ENCODE peak calls at places on chromosomes 4 and X, in eight cellular contexts. C is stomach; O is CD8-positive, alpha-beta memory T cell; E is tibial artery; F is GM23248; G is aorta; S is body of pancreas; V is left ventricle myocardium inferior. Y is an unnamed sample. For H3K36me3, the result is how much of the 10 kb centered on the place peaks cover.

GRCh38 chr4:26583538-26583864 is 383 bp upstream of the TBC1D19 start:
- DNase-seq in C (no peak), O (no peak), E (no peak), F (no peak), G (no peak), S (no peak), V (no peak), Y (no peak)

GRCh38 chrX:36431819-36432218 is 512.3 kb downstream of the CFAP47 start:
- DNase-seq in C (no peak), O (no peak), E (no peak), F (peak), G (no peak), S (no peak), V (no peak), Y (no peak)

GRCh38 chr4:17376205-17376604 is 135.7 kb downstream of the QDPR start:
- DNase-seq in C (no peak), O (no peak), E (no peak), F (peak), G (no peak), S (no peak), V (no peak), Y (no peak)

GRCh38 chr4:55255171-55255570 is 90.9 kb upstream of the SRD5A3 start:
- DNase-seq in C (no peak), O (no peak), E (no peak), F (peak), G (no peak), S (no peak), V (no peak), Y (no peak)

GRCh38 chr4:154495867-154496266 is 4.3 kb upstream of the DCHS2 start:
- DNase-seq in C (no peak), O (no peak), E (no peak), F (no peak), G (no peak), S (no peak), V (no peak), Y (no peak)

GRCh38 chr4:92231511-92231910 is 72.3 kb upstream of the GRID2 start:
- DNase-seq in C (no peak), O (no peak), E (no peak), F (no peak), G (no peak), S (no peak), V (no peak), Y (no peak)

GRCh38 chr4:37439809-37440518 is 195.4 kb downstream of the NWD2 start:
- DNase-seq in C (no peak), O (no peak), E (no peak), F (no peak), G (no peak), S (no peak), V (no peak), Y (no peak)

GRCh38 chr4:165415910-165416309 is 37.1 kb downstream of the CPE start:
- DNase-seq in C (no peak), O (no peak), E (no peak), F (no peak), G (no peak), S (no peak), V (no peak), Y (no peak)

GRCh38 chr4:69377562-69377961 is 97.3 kb downstream of the UGT2B28 start:
- DNase-seq in C (no peak), O (no peak), E (no peak), F (no peak), G (peak), S (no peak), V (no peak), Y (no peak)

GRCh38 chrX:53071604-53072417 is 10.4 kb upstream of the TSPYL2 start:
- DNase-seq in C (peak), O (peak), E (peak), F (peak), G (no peak), S (peak), V (peak), Y (peak)

GRCh38 chr4:88807499-88807898 is 109.9 kb upstream of the NAP1L5 start:
- DNase-seq in C (no peak), O (no peak), E (no peak), F (no peak), G (no peak), S (no peak), V (no peak), Y (no peak)

GRCh38 chr4:102036619-102037376 is 246.3 kb downstream of the BANK1 start:
- DNase-seq in C (no peak), O (no peak), E (no peak), F (peak), G (no peak), S (peak), V (no peak), Y (peak)

GRCh38 chrX:137982791-137983190 is 416.9 kb downstream of the ZIC3 start:
- DNase-seq in C (no peak), O (no peak), E (no peak), F (no peak), G (no peak), S (no peak), V (no peak), Y (no peak)

GRCh38 chr4:37812713-37813112 is 13.8 kb upstream of the PGM2 start:
- DNase-seq in C (no peak), O (no peak), E (no peak), F (peak), G (no peak), S (no peak), V (no peak), Y (no peak)

GRCh38 chr4:26217961-26218676 is 102.7 kb upstream of the RBPJ start:
- DNase-seq in C (no peak), O (no peak), E (peak), F (peak), G (no peak), S (peak), V (no peak), Y (no peak)

GRCh38 chr4:176380352-176381157 is 60.8 kb downstream of the SPCS3 start:
- DNase-seq in C (no peak), O (no peak), E (no peak), F (no peak), G (no peak), S (no peak), V (no peak), Y (no peak)

GRCh38 chr4:168409089-168409801 is 71.0 kb downstream of the DDX60L start:
- DNase-seq in C (no peak), O (no peak), E (no peak), F (peak), G (no peak), S (no peak), V (no peak), Y (no peak)

GRCh38 chr4:145820407-145820806 is 118.2 kb downstream of the ZNF827 start:
- DNase-seq in C (no peak), O (no peak), E (no peak), F (peak), G (no peak), S (no peak), V (no peak), Y (no peak)

GRCh38 chr4:6112606-6113290 is 87.6 kb downstream of the JAKMIP1 start:
- DNase-seq in C (peak), O (no peak), E (no peak), F (no peak), G (no peak), S (no peak), V (no peak), Y (no peak)

GRCh38 chrX:28719620-28720019 is 132.4 kb downstream of the IL1RAPL1 start:
- DNase-seq in C (no peak), O (no peak), E (no peak), F (no peak), G (no peak), S (no peak), V (no peak), Y (no peak)
- H3K36me3 ChIP-seq in C (under half), O (under half), E (under half), F (under half), G (under half), S (under half), V (under half), Y (under half)

DNA sequence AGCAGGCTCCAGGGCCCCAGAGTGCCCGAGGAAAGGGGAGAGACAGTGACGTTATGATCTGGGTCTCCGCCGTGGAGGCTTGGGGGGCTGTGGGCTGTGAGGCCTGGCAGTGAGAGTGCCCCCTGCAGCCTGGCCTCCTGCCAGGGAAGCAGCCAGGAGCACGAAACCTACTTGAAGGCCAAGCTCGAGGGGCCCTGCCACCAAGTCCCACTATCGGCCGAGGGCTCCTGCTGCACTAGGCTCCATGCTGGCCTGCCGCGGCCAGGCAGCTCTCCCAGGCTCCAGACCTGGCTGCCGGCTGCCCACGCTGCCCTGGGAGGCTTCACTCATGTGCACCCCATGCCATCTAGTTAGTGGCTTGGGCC is 18.7 kb downstream of the FLNA start:
- DNase-seq in C (no peak), O (no peak), E (no peak), F (no peak), G (no peak), S (no peak), V (peak), Y (no peak)
- H3K36me3 ChIP-seq in C (half or more), O (half or more), E (half or more), F (under half), G (under half), S (under half), V (half or more), Y (under half)

GRCh38 chr4:149279790-149280189 is 535.9 kb downstream of the IQCM start:
- DNase-seq in C (no peak), O (no peak), E (no peak), F (peak), G (no peak), S (no peak), V (no peak), Y (no peak)

GRCh38 chr4:149279331-149279730 is 536.3 kb downstream of the IQCM start:
- DNase-seq in C (no peak), O (no peak), E (no peak), F (no peak), G (no peak), S (no peak), V (no peak), Y (no peak)

DNA sequence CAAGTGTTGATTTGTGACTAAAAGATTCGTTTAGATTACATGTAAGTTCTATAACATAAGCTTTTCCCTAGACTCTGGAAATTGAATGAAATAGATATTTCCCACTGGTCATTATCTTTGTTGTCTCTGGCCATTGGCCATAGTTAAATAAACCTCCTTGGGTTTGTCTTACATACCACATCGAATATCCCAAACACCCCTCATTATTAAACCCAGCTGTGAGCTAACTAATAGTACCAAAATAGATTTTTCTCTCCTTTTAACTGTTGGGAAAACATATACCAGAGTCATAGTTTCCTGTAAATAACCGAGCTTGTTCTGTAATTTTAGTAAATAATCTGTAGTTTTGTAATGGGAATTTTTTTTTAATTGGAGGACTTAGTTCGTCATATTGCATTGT is 534.8 kb downstream of the IQCM start:
- DNase-seq in C (no peak), O (no peak), E (no peak), F (no peak), G (no peak), S (no peak), V (no peak), Y (no peak)
- H3K36me3 ChIP-seq in C (under half), O (under half), E (under half), F (under half), G (under half), S (under half), V (under half), Y (under half)

GRCh38 chr4:8453957-8454356 is 13.4 kb downstream of the TRMT44 start:
- DNase-seq in C (no peak), O (no peak), E (no peak), F (no peak), G (no peak), S (peak), V (no peak), Y (no peak)

GRCh38 chr4:8459867-8460453 is 19.4 kb downstream of the TRMT44 start:
- DNase-seq in C (no peak), O (no peak), E (no peak), F (no peak), G (no peak), S (no peak), V (no peak), Y (no peak)

GRCh38 chr4:8461086-8461485 is 20.5 kb downstream of the TRMT44 start:
- DNase-seq in C (no peak), O (no peak), E (no peak), F (no peak), G (no peak), S (no peak), V (no peak), Y (no peak)

GRCh38 chr4:8461616-8462015 is 21.0 kb downstream of the TRMT44 start:
- DNase-seq in C (no peak), O (no peak), E (no peak), F (no peak), G (no peak), S (no peak), V (no peak), Y (no peak)

DNA sequence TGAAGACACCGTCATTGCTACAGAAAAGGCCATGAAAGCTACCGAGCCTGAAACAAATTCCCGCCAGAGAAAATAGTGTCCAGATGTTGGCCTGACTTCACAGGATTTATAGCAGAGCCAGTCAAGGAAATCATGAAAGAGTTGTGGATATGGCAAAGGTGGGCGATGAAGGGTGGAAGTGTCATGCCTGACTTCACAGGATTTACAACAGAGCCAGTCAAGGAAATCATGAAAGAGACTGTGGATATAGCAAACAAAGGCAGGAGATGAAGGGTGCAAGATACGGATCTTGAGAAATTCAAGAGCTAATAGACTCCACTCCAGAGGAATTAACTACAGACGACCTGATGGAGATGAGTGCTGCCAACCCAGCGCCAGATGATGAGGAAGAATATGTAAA is 17.1 kb downstream of the TRMT44 start:
- DNase-seq in C (no peak), O (no peak), E (no peak), F (no peak), G (no peak), S (no peak), V (no peak), Y (no peak)
- H3K36me3 ChIP-seq in C (half or more), O (under half), E (half or more), F (under half), G (under half), S (under half), V (half or more), Y (under half)

DNA sequence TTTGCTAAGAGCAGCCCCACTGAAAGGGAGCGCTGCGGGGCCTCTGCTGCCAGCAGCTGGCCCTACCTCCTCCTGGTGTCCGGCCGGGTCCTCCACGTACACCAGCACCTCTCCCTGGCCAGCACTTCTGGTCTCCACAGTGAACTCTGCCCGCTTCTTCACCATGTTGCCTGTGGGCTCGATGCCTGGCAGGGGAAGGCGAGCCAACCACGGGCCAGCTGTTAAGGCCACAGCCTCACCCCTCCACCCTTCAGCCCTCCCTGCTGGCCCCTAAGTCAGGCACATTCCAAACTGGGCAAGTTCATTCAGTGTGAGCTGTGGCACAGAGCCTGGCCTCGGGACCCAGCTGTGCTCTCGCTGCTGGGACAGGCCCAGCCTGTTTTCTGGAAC is 7.8 kb downstream of the FLNA start:
- DNase-seq in C (no peak), O (no peak), E (no peak), F (peak), G (no peak), S (no peak), V (peak), Y (peak)
- H3K36me3 ChIP-seq in C (half or more), O (under half), E (half or more), F (under half), G (under half), S (under half), V (half or more), Y (under half)

DNA sequence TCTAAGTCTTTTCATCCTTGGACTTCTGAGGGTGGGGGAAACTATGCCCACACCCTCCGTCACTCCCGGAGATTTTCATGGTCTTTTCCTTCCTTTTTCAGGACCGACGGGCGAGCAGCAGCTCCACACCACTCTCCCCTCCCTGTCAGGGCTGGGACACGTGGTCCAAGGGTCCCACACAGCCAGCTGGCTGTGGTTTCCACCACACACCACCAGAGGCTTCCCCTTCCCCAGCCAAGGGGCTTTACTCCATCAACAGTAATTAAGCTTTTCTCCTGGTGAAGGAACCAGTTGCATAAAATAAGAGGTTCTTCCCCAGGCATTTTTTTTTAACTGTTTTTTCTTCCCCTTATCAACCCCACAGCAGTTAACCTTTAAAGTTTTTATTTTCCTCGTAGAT is 453.9 kb downstream of the GPAT3 start:
- DNase-seq in C (no peak), O (no peak), E (no peak), F (no peak), G (no peak), S (no peak), V (no peak), Y (no peak)
- H3K36me3 ChIP-seq in C (under half), O (under half), E (under half), F (under half), G (under half), S (under half), V (under half), Y (under half)

GRCh38 chr4:113505057-113505456 is 256.5 kb downstream of the CAMK2D start:
- DNase-seq in C (no peak), O (no peak), E (no peak), F (no peak), G (no peak), S (no peak), V (no peak), Y (no peak)
- H3K36me3 ChIP-seq in C (under half), O (under half), E (under half), F (under half), G (under half), S (under half), V (under half), Y (under half)

GRCh38 chr4:79022529-79022928 is 83.3 kb upstream of the PAQR3 start:
- DNase-seq in C (no peak), O (no peak), E (no peak), F (no peak), G (peak), S (no peak), V (no peak), Y (no peak)

GRCh38 chr4:79030973-79031372 is 91.7 kb upstream of the PAQR3 start:
- DNase-seq in C (no peak), O (no peak), E (no peak), F (no peak), G (no peak), S (no peak), V (no peak), Y (no peak)

GRCh38 chr4:79024371-79024770 is 85.1 kb upstream of the PAQR3 start:
- DNase-seq in C (no peak), O (no peak), E (no peak), F (no peak), G (no peak), S (no peak), V (no peak), Y (no peak)

GRCh38 chr4:79025170-79025569 is 85.9 kb upstream of the PAQR3 start:
- DNase-seq in C (no peak), O (no peak), E (no peak), F (no peak), G (no peak), S (peak), V (no peak), Y (no peak)

DNA sequence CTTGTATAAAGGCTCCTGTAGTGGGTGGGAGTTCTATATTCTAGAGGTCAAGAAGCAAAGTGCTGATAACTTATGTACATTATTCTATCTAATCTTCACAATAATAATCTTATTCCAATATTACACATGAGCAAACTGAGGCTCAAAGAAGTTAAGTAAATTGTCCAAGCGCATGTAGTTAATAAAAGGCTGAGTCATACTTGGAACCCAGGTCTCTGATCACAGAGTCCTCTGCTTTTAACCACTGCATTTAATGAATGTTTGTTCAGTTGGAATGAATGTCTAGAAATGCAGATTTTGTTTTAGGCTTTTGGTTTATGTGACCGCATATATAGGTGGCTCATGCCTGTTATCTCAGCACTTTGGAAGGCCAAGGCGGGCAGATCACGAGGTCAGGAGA is 88.4 kb upstream of the PAQR3 start:
- DNase-seq in C (no peak), O (no peak), E (no peak), F (no peak), G (no peak), S (no peak), V (no peak), Y (no peak)
- H3K36me3 ChIP-seq in C (under half), O (under half), E (under half), F (under half), G (under half), S (under half), V (under half), Y (under half)

GRCh38 chr4:150909116-150909515 is 106.0 kb downstream of the LRBA start:
- DNase-seq in C (no peak), O (no peak), E (no peak), F (no peak), G (no peak), S (no peak), V (no peak), Y (no peak)
- H3K36me3 ChIP-seq in C (half or more), O (under half), E (under half), F (under half), G (under half), S (under half), V (under half), Y (under half)

GRCh38 chr4:770022-770421 is 55.9 kb downstream of the CPLX1 start:
- DNase-seq in C (no peak), O (no peak), E (no peak), F (peak), G (no peak), S (no peak), V (no peak), Y (no peak)

GRCh38 chr4:773214-773613 is 52.7 kb downstream of the CPLX1 start:
- DNase-seq in C (no peak), O (no peak), E (no peak), F (no peak), G (no peak), S (no peak), V (no peak), Y (no peak)

GRCh38 chr4:771464-771863 is 54.5 kb downstream of the CPLX1 start:
- DNase-seq in C (no peak), O (no peak), E (no peak), F (no peak), G (no peak), S (no peak), V (peak), Y (no peak)

GRCh38 chr4:772118-772517 is 53.8 kb downstream of the CPLX1 start:
- DNase-seq in C (no peak), O (no peak), E (no peak), F (no peak), G (no peak), S (no peak), V (no peak), Y (no peak)

GRCh38 chr4:772776-773175 is 53.2 kb downstream of the CPLX1 start:
- DNase-seq in C (no peak), O (no peak), E (no peak), F (no peak), G (no peak), S (no peak), V (no peak), Y (no peak)
- H3K36me3 ChIP-seq in C (half or more), O (under half), E (half or more), F (under half), G (under half), S (under half), V (half or more), Y (under half)

Y was measured in prostate gland.